ENCODE peak calls at places on chromosomes 3 and 15, in eight cellular contexts. N, D, L, U, H, E, R and M are unnamed samples.

GRCh38 chr3:124826703-124827102 is 60.5 kb downstream of the ITGB5 start:
- DNase-seq in N (no peak), D (no peak), L (no peak), U (peak; percentile 69), H (no peak), E (peak; percentile 79), R (no peak), M (no peak)

GRCh38 chr3:147231111-147231510 is 175.2 kb downstream of the ZIC4 start:
- DNase-seq in N (no peak), D (no peak), L (no peak), U (no peak), H (no peak), E (no peak), R (no peak), M (no peak)

GRCh38 chr3:105353485-105354161 is 13.1 kb upstream of the ALCAM start:
- DNase-seq in N (no peak), D (no peak), L (no peak), U (no peak), H (peak; percentile 48), E (peak; percentile 58), R (peak; percentile 24), M (no peak)

GRCh38 chr15:42691770-42692169 is 45.2 kb downstream of the CDAN1 start:
- DNase-seq in N (no peak), D (no peak), L (no peak), U (no peak), H (no peak), E (no peak), R (no peak), M (no peak)

GRCh38 chr3:139533781-139534443 is 5.6 kb downstream of the RBP1 start:
- DNase-seq in N (no peak), D (no peak), L (no peak), U (peak; percentile 27), H (no peak), E (no peak), R (no peak), M (no peak)

GRCh38 chr3:138950006-138950644 is 3.1 kb downstream of the FOXL2NB start:
- DNase-seq in N (no peak), D (no peak), L (no peak), U (peak; percentile 44), H (peak; percentile 73), E (no peak), R (peak; percentile 42), M (peak; percentile 34)

GRCh38 chr3:172467170-172467824 is 19.0 kb upstream of the GHSR start:
- DNase-seq in N (peak; percentile 29), D (no peak), L (no peak), U (peak; percentile 69), H (no peak), E (peak; percentile 72), R (peak; percentile 47), M (no peak)

GRCh38 chr3:196127308-196128040 is 45.6 kb upstream of the TFRC start:
- DNase-seq in N (no peak), D (no peak), L (peak; percentile 46), U (no peak), H (no peak), E (no peak), R (peak; percentile 17), M (peak; percentile 41)

GRCh38 chr3:150370982-150371381 is 37.1 kb upstream of the TSC22D2 start:
- DNase-seq in N (no peak), D (no peak), L (no peak), U (no peak), H (no peak), E (peak; percentile 46), R (no peak), M (no peak)
- TF ChIP-seq CTCF in N (no peak), D (no peak), L (no peak), U (no peak), H (no peak), E (no peak), R (no peak), M (no peak)

DNA sequence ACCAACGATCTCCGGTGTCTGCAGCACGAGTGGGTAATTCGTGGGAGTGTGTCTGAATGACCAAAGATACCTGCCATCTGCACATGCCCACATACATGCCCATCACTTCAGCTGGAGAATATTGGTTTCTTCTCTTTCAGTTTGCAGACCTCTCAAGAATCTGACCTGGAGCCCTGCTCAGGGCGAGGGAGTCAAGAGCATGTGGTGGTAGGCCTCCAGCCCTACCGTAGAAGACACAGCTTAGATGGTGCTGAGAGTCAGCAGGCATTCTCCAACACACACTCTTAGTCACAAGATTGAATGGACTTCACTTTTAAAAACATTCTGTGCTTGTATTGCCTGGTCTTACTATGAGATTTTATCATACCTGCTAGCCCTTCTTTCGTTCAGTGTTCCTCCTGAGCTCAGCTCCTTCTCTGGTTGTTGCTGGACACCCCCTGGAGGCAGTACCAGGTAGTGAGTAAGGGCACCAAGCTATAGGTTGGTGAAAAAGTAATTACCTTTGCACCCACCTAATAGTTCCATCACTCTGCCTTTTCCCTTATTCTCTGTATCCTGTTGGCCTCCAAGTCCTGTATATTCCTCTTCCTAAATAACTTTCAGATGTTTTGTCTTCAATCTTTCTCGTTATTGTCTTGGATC is 252.0 kb downstream of the CACNA2D3 start:
- DNase-seq in N (no peak), D (no peak), L (no peak), U (peak; percentile 29), H (no peak), E (peak; percentile 6), R (peak; percentile 52), M (peak; percentile 27)
- TF ChIP-seq CTCF in N (peak; percentile 21), D (no peak), L (peak; percentile 69), U (peak; percentile 54), H (peak; percentile 48), E (peak; percentile 20), R (no peak), M (peak; percentile 24)

DNA sequence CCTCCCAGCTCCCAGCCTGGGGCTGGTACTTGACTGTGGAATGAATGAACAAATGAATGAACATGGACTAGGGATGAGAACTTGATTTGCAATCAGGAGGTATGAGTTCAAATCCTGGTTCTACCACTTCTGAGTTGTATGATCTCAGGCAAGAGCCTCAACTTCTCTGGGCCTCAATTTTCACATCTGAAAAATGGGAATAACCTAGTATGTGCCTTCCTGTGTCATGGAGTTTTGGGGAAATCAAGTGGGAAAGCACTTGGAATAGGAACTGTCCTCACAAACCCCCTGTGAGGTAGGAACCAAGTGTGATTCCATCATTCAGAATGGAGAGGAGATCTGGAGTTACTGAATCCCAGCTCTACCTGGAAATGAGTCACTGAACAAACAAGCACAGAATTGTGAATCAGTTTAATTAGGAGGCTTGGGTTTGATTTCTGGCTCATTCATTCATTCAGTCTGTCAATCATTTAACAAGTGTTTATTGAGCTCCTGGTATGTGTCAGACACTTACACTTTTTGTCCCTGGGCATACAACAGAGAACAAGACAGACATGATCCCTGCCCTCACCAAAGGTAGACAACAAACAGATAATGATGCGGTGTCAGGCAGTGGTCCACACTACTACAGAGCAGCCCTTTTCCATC is 29.7 kb downstream of the DNASE1L3 start:
- DNase-seq in N (no peak), D (no peak), L (no peak), U (no peak), H (no peak), E (no peak), R (no peak), M (no peak)
- TF ChIP-seq CTCF in N (no peak), D (no peak), L (no peak), U (no peak), H (no peak), E (no peak), R (no peak), M (no peak)

GRCh38 chr3:182388506-182388905 is 404.8 kb upstream of the ATP11B start:
- DNase-seq in N (no peak), D (no peak), L (no peak), U (no peak), H (no peak), E (no peak), R (no peak), M (no peak)

GRCh38 chr3:182389041-182389815 is 404.1 kb upstream of the ATP11B start:
- DNase-seq in N (no peak), D (no peak), L (peak; percentile 36), U (no peak), H (no peak), E (no peak), R (peak; percentile 83), M (no peak)

GRCh38 chr3:182393830-182394367 is 399.4 kb upstream of the ATP11B start:
- DNase-seq in N (no peak), D (no peak), L (no peak), U (no peak), H (no peak), E (no peak), R (no peak), M (no peak)

GRCh38 chr3:182393151-182393550 is 400.2 kb upstream of the ATP11B start:
- DNase-seq in N (no peak), D (no peak), L (no peak), U (no peak), H (no peak), E (no peak), R (no peak), M (no peak)

GRCh38 chr3:182392182-182392917 is 401.0 kb upstream of the ATP11B start:
- DNase-seq in N (no peak), D (no peak), L (no peak), U (no peak), H (no peak), E (no peak), R (no peak), M (no peak)
- TF ChIP-seq CTCF in N (no peak), D (no peak), L (no peak), U (no peak), H (no peak), E (no peak), R (no peak), M (no peak)